ENCODE peak calls at places on chromosomes 16 and 17, in eight cellular contexts. U, H, E, I, V, S, L and G are unnamed samples.
A peak's percentile ranks its signal among the peaks of the same experiment; 100 is the strongest.

GRCh38 chr17:10875984-10876555 is 38.2 kb upstream of the PIRT start:
- DNase-seq in E (peak; percentile 88), I (peak; percentile 57), S (no peak), V (no peak), U (peak; percentile 40), H (peak; percentile 24), L (no peak), G (peak; percentile 56)

GRCh38 chr17:30336369-30337171 is 2.7 kb upstream of the TMIGD1 start:
- DNase-seq in L (no peak), I (peak; percentile 88), S (no peak), U (peak; percentile 95), H (no peak), E (peak; percentile 63), V (peak; percentile 86), G (peak; percentile 74)

GRCh38 chr16:1300664-1301476 is 8.6 kb upstream of the UBE2I start:
- DNase-seq in V (no peak), H (peak; percentile 54), I (peak; percentile 63), U (peak; percentile 55), E (peak; percentile 94), L (no peak), S (no peak), G (peak; percentile 84)

GRCh38 chr16:15899538-15900100 is 11.2 kb upstream of the CEP20 start:
- DNase-seq in S (no peak), L (no peak), H (no peak), E (no peak), U (peak; percentile 95), I (peak; percentile 95), V (no peak), G (peak; percentile 61)

GRCh38 chr17:15492186-15492585 is 24.8 kb upstream of the CDRT4 start:
- DNase-seq in S (no peak), V (no peak), H (no peak), U (no peak), I (no peak), L (no peak), E (no peak), G (no peak)

GRCh38 chr17:12463102-12463501 is 202.6 kb upstream of the MYOCD start:
- DNase-seq in E (no peak), I (no peak), S (no peak), L (peak; percentile 68), U (no peak), V (no peak), H (no peak), G (no peak)

GRCh38 chr17:67212716-67213417 is 32.1 kb downstream of the HELZ start:
- DNase-seq in I (no peak), E (no peak), S (no peak), U (no peak), V (no peak), H (no peak), L (no peak), G (no peak)

GRCh38 chr17:68603027-68603426 is 1.9 kb upstream of the FAM20A start:
- DNase-seq in E (no peak), I (no peak), H (no peak), U (no peak), L (no peak), V (peak; percentile 90), S (no peak), G (no peak)

GRCh38 chr16:4787068-4787467 is 1.1 kb downstream of the SEPTIN12 start:
- DNase-seq in L (no peak), V (no peak), U (no peak), E (peak; percentile 34), I (no peak), H (no peak), S (no peak), G (no peak)

GRCh38 chr17:11991461-11991860 is 5.8 kb downstream of the ZNF18 start:
- DNase-seq in U (no peak), S (no peak), L (no peak), E (no peak), I (no peak), V (no peak), H (no peak), G (no peak)

GRCh38 chr17:50290074-50290702 is 15.9 kb downstream of the TMEM92 start:
- DNase-seq in U (no peak), L (peak; percentile 94), V (peak; percentile 95), E (no peak), I (peak; percentile 87), S (peak; percentile 45), H (peak; percentile 62), G (peak; percentile 64)

GRCh38 chr16:9817586-9817985 is 364.6 kb downstream of the GRIN2A start:
- DNase-seq in V (peak; percentile 50), I (no peak), L (no peak), S (no peak), U (no peak), H (no peak), E (no peak), G (no peak)
- TF ChIP-seq EP300 in V (no peak), I (no peak), L (no peak), S (no peak), U (no peak), H (no peak), E (no peak), G (no peak)

DNA sequence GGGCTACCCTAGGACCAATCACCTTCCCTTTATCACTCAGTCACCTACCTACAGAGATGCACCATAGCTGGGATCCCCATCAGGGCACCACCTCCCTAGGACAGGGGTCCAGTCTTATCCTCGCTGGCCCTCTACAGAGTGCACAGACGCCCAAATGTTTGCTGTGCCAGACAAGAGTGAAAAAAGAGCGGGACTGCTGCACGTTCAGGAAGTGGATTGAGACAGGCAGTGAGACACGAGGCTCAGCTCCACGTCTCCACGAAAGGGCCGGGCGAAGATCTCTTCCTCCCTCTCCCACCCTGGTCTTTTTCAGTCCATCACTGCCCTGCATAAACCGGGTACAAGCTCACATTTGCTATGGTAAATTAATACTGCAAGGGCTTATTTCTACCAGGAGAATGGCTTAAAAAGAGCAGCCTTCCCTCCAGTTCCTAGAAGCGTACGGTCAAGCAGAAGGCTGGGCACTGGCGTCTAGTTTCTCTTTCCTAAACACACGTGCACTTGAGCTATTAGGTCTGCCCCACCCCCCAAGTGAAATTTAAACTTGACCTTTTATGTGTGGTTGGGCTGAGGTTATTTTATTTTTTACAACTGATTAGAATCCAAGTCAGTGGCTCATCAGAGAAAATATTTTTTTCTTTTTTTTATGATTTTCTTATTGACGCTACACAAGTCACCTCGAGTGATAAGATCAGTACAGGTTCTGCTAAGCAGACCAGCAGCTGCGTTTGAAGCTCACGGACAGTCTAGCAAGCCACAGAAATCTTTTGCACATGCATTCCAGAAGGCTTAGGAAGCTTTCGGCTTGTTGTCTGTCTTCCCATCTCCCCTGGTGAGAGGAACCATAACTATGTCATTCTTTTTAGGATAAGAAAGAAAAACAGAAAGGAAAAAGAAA is 95.3 kb downstream of the ZFHX3 start:
- DNase-seq in L (no peak), E (no peak), I (no peak), U (no peak), S (no peak), V (no peak), H (no peak), G (no peak)
- TF ChIP-seq EP300 in L (no peak), E (no peak), I (no peak), U (no peak), S (no peak), V (no peak), H (no peak), G (no peak)

GRCh38 chr16:85355515-85355837 is 243.2 kb upstream of the CIBAR2 start:
- DNase-seq in V (no peak), U (no peak), S (no peak), I (no peak), L (no peak), H (no peak), E (no peak), G (no peak)

GRCh38 chr16:85353013-85353412 is 240.7 kb upstream of the CIBAR2 start:
- DNase-seq in U (no peak), I (no peak), L (no peak), S (no peak), H (no peak), E (no peak), V (no peak), G (no peak)

GRCh38 chr16:85353839-85354622 is 241.8 kb upstream of the CIBAR2 start:
- DNase-seq in U (no peak), H (no peak), E (no peak), V (no peak), S (no peak), L (no peak), I (no peak), G (peak; percentile 76)

GRCh38 chr16:85356157-85356556 is 243.9 kb upstream of the CIBAR2 start:
- DNase-seq in L (no peak), H (no peak), V (no peak), S (no peak), U (no peak), I (no peak), E (no peak), G (no peak)

DNA sequence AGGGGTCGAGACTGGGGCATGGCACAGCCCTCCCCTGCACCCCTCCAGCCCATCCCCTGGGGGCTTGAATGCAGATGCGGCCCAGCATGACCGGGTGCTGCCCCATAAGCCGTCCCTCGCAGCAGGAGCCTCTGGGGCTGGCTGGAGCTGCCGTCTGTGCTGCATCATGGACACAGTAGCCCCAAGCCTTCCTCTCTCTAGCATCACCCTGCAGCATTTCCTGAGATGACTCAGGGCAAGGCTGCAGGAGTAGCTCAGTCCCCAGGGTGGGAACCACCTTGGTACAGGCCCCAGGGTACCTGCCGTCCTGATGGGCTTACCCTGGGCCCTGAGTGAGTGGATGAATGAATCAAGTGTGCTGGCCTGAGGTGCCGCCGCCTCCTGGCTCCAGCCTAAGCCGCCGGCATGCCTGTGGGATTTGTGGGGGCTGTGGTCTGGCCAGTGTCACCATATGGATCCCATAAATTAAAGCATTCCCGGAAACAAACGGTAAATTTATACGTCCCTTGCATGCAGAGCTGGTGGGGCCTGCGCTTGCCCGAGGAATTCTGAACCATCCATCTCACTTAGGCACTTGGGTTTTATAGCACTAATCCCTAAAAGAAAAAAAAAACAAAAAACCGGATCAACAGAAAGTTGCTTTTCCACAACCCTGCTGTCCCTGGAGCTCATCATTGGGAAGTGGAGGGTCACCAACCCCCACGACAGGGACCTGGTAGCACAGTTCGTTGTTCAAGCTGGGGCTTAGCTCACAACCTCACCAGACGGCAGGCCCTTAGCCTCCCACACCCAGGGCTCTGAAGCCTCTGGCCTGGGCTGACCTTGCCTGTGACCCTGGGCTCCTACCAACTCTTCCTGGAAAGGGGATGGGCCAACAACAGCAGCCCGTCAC is 242.6 kb upstream of the CIBAR2 start:
- DNase-seq in U (no peak), S (no peak), E (no peak), L (no peak), H (no peak), I (no peak), V (no peak), G (no peak)
- TF ChIP-seq EP300 in U (no peak), S (no peak), E (no peak), L (no peak), H (no peak), I (no peak), V (no peak), G (no peak)

DNA sequence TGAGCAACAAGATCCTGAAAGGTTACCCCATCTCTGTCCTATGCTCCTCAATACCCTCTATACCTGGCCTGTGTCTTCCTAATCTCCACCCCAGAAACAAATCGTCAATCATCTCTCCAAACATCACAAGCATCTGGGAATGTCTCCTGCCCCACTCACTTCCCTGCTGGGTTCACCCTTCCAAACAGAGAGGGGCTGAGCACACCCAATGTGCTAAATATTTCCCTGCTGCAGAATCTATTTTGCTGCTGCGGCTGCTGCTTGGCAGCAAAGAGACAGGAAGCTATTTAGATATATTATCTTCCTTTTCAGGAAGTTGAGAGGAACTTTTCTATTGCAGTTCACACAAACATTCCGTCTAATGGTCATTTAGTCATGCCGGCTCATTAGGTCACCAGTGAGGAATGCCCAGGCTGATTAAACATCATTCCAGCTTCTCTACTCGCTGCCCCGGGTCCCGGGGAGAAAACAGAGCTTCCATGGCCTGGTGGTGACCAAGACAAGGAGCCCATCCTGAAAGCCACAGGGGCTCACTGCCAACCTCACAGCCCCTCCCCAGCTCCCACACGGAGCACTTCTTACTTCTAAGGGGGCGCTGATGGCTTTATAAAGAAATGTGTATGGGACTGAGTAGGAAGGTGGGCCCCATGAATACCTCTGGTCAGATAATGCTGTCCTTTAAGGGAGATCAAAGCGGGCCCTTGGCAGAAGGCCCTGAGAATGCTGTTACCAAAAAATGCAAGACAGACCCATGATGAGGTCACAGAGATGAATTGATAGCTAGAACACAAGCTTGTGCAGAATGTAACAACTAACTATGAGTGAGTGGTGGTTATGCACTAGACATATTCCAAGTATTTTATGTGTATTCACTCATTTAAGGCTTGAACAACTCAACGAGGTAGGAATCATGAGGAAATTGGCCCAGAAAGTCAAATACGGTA is 218.3 kb downstream of the SOX9 start:
- DNase-seq in L (no peak), E (no peak), I (peak; percentile 70), V (no peak), U (peak; percentile 97), H (no peak), S (no peak), G (peak; percentile 17)
- TF ChIP-seq EP300 in L (no peak), E (no peak), I (peak; percentile 32), V (no peak), U (peak; percentile 58), H (no peak), S (no peak), G (no peak)